ENCODE peak calls at places on chromosome 4, in six cellular contexts. F, L, K, U, M and I are unnamed samples.

GRCh38 chr4:3311489-3312171 is 18.8 kb downstream of the RGS12 start:
- DNase-seq in L (no peak), K (no peak), M (no peak), U (no peak), F (no peak), I (no peak)

GRCh38 chr4:4216668-4217067 is 10.1 kb downstream of the OTOP1 start:
- DNase-seq in K (no peak), M (no peak), U (no peak), F (no peak), L (no peak), I (peak)

GRCh38 chr4:169791527-169792156 is 33.9 kb upstream of the HPF1 start:
- DNase-seq in M (peak), L (peak), F (peak), U (peak), K (no peak), I (peak)

GRCh38 chr4:10113362-10114047 is 3.1 kb downstream of the WDR1 start:
- DNase-seq in M (no peak), F (no peak), U (no peak), K (no peak), L (no peak), I (no peak)

GRCh38 chr4:141761926-141762325 is 125.5 kb downstream of the IL15 start:
- DNase-seq in K (no peak), L (no peak), M (no peak), F (no peak), U (peak), I (peak)

GRCh38 chr4:158006973-158007372 is 165.9 kb downstream of the GASK1B start:
- DNase-seq in U (peak), L (peak), M (no peak), K (no peak), F (no peak), I (peak)

GRCh38 chr4:140186651-140187315 is 32.8 kb upstream of the MAML3 start:
- DNase-seq in L (no peak), K (peak), M (no peak), U (peak), F (peak), I (peak)

GRCh38 chr4:44493924-44494323 is 45.3 kb upstream of the KCTD8 start:
- DNase-seq in M (no peak), K (no peak), L (no peak), U (peak), F (no peak), I (peak)

GRCh38 chr4:41646862-41647261 is 101.7 kb downstream of the PHOX2B start:
- DNase-seq in M (no peak), L (no peak), F (no peak), U (no peak), K (no peak), I (no peak)

GRCh38 chr4:41644288-41644914 is 104.1 kb downstream of the PHOX2B start:
- DNase-seq in M (peak), L (no peak), U (peak), K (no peak), F (peak), I (peak)

GRCh38 chr4:41645716-41646115 is 102.8 kb downstream of the PHOX2B start:
- DNase-seq in M (no peak), L (no peak), U (no peak), K (no peak), F (no peak), I (no peak)

GRCh38 chr4:41644915-41645295 is 103.6 kb downstream of the PHOX2B start:
- DNase-seq in M (no peak), K (no peak), F (no peak), L (no peak), U (no peak), I (no peak)

DNA sequence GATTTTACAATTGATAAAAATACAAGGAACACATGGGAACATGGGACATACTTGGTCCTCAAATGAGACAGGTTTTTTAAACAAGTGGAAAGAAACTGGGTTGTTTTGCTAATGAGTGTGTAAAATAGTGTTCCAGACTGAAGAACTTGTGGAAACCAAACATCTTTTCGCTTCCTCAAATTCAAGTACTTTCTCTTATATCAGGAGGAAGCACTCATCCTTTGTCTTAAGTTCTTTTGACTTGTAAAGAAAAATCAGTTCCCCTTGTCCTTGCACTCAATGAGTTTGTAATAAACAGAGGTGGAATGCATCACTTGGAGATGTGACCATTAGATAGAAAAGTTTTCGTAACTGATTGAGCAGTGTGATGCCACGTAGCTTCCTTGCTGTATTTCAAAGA is 101.2 kb downstream of the PHOX2B start:
- DNase-seq in L (no peak), F (no peak), U (no peak), K (no peak), M (no peak), I (no peak)
- H3K4me3 ChIP-seq in L (no peak), F (no peak), U (no peak), K (no peak), M (no peak), I (no peak)

DNA sequence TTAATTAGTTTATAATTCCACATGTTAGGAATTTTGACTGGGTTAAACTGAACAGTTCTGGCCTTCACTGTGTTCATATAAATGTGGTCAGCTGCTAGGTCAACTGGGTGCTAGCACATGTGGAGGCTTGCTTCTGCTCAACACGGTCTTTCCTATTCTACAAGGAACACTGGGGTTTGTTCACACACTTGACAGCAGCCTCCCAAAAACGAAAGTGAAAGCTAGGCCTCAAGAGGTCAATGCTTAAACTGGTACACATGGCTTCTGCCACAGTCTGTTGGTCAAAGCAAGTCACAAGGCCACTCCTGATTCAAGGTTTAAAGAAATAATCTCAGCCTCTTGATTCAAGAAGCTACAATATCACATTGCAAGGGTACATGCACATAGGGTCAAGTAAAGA is 126.5 kb downstream of the QDPR start:
- DNase-seq in M (no peak), L (no peak), U (peak), F (no peak), K (no peak), I (peak)
- H3K4me3 ChIP-seq in M (no peak), L (no peak), U (no peak), F (no peak), K (no peak), I (no peak)

GRCh38 chr4:25223770-25224375 is 10.0 kb upstream of the PI4K2B start:
- DNase-seq in U (peak), F (no peak), M (no peak), K (no peak), L (no peak), I (peak)

GRCh38 chr4:25215506-25215905 is 18.3 kb upstream of the PI4K2B start:
- DNase-seq in U (no peak), L (no peak), F (no peak), M (no peak), K (no peak), I (no peak)

DNA sequence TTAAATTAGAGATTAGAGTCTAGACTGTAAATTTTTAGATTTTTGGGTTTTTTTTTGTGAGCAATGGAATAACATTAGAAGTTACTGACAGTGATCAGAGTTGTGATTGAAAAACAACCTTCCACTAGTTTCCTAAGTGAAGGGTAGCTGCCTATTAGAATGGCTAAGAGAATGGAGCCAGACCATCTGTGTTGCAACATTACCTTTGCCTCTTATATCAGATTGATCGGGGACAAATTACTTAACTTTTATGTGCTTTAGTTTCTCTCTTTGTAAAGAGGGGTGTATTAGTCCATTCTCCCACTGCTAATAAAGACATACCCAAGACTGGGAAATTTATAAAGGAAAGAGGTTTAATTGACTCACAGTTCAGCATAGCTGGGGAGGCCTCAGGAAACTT is 12.5 kb upstream of the PI4K2B start:
- DNase-seq in M (no peak), L (no peak), U (no peak), K (no peak), F (no peak), I (no peak)
- H3K4me3 ChIP-seq in M (no peak), L (no peak), U (peak), K (no peak), F (no peak), I (no peak)

GRCh38 chr4:160034501-160034900 is 931.6 kb downstream of the RAPGEF2 start:
- DNase-seq in L (no peak), K (no peak), M (no peak), F (no peak), U (no peak), I (no peak)
- H3K4me3 ChIP-seq in L (no peak), K (no peak), M (no peak), F (no peak), U (no peak), I (no peak)

DNA sequence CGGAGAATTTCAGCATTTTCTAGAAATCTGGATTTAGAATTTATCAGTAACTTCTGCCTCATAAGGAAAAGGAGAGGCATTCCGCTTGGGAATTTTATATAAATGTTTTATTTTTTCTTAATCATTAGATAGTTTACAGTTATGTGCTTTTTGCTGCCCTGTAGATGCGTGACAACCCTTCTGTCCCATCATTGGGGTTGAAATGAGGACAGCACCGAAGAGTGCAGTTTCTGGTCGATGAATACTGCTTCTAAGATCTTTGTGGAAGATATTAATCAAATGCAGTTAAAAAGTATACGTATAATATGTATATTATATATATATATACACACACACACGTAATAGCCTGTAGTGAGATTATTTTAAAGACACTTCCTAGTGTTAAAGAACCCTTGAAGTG is 1.5 kb downstream of the RBPJ start:
- DNase-seq in U (peak), F (no peak), K (no peak), M (no peak), L (no peak), I (no peak)
- H3K4me3 ChIP-seq in U (peak), F (peak), K (peak), M (peak), L (peak), I (peak)

DNA sequence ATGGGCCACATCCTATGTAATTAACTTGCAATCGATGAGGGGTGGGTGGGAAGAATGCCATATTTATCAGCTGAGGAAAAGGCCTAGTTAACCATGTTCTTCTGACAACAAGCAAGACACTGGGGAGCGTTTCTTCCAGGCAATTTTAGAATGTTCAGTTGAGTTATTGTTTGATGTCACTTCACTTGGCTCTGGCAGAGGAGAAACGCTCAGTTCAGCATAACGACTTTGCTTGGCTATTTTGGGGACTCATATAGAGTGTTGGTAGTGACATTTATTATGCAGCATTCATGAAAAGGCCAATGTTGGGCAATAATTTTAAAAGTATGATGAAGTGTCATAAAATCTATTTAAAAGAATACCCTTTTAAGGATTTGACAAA is 650 bp downstream of the SYNPO2 start:
- DNase-seq in F (no peak), M (no peak), K (no peak), L (no peak), U (peak), I (no peak)
- H3K4me3 ChIP-seq in F (peak), M (peak), K (peak), L (no peak), U (peak), I (peak)

GRCh38 chr4:88007304-88008132 is at the start of gene PKD2:
- DNase-seq in L (no peak), M (peak), F (no peak), U (peak), K (no peak), I (peak)

GRCh38 chr4:88003261-88003660 is 4.2 kb upstream of the PKD2 start:
- DNase-seq in M (no peak), F (no peak), U (peak), L (no peak), K (no peak), I (no peak)

GRCh38 chr4:88002786-88003185 is 4.6 kb upstream of the PKD2 start:
- DNase-seq in F (no peak), K (no peak), M (no peak), L (no peak), U (peak), I (peak)

GRCh38 chr4:88006956-88007303 is 505 bp upstream of the PKD2 start:
- DNase-seq in K (no peak), U (no peak), F (no peak), M (no peak), L (no peak), I (no peak)

DNA sequence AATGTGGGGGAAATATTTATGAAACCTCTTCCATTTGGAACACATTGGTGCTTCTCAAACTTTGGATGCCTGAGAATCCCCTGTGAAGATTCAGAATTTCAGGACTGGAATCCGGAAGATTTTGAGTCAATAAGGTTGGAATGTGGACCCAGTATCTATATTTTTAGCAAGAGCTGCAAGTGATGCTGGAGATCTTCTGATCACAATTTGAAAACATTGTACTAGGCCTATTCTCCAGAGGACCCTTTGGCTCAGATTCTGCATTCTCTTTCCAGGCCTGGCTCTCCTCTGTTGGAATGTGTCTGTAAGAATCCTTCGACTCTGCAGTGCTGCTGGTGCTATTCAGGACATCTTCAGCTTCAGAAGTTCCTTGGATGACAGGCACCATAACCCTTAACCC is 2.3 kb upstream of the PKD2 start:
- DNase-seq in M (no peak), L (no peak), F (no peak), U (peak), K (no peak), I (peak)
- H3K4me3 ChIP-seq in M (no peak), L (no peak), F (no peak), U (no peak), K (no peak), I (no peak)